ENCODE peak calls at places on chromosome 3, in four cellular contexts. I is brain microvascular endothelial cell, J is LNCaP clone FGC, A is AG04450. Y is an unnamed sample.

GRCh38 chr3:71599416-71599815 is 15.9 kb upstream of the FOXP1 start:
- DNase-seq in I (no peak), J (no peak), A (no peak), Y (peak)

GRCh38 chr3:52722491-52722890 is 16.6 kb downstream of the SPCS1 start:
- DNase-seq in I (no peak), J (no peak), A (no peak), Y (no peak)

GRCh38 chr3:31945738-31946052 is 35.4 kb downstream of the OSBPL10 start:
- DNase-seq in I (no peak), J (no peak), A (no peak), Y (no peak)

GRCh38 chr3:180433172-180433571 is 168.8 kb upstream of the TTC14 start:
- DNase-seq in I (peak), J (no peak), A (peak), Y (peak)

GRCh38 chr3:111547645-111548044 is 5.6 kb downstream of the CD96 start:
- DNase-seq in I (no peak), J (no peak), A (no peak), Y (no peak)

GRCh38 chr3:193971268-193971751 is 164.6 kb upstream of the HES1 start:
- DNase-seq in I (peak), J (no peak), A (no peak), Y (peak)

GRCh38 chr3:154540950-154541604 is 111.1 kb upstream of the GPR149 start:
- DNase-seq in I (no peak), J (no peak), A (no peak), Y (no peak)

GRCh38 chr3:100536093-100536492 is 43.7 kb downstream of the TMEM45A start:
- DNase-seq in I (no peak), J (no peak), A (no peak), Y (no peak)

GRCh38 chr3:135927170-135927569 is 38.4 kb upstream of the PPP2R3A start:
- DNase-seq in I (no peak), J (no peak), A (no peak), Y (no peak)

GRCh38 chr3:45333549-45333948 is 54.8 kb upstream of the LARS2 start:
- DNase-seq in I (peak), J (no peak), A (no peak), Y (peak)

GRCh38 chr3:36366308-36366707 is 14.0 kb upstream of the STAC start:
- DNase-seq in I (no peak), J (no peak), A (no peak), Y (no peak)

GRCh38 chr3:101170047-101170771 is 150.2 kb downstream of the IMPG2 start:
- DNase-seq in I (peak), J (no peak), A (no peak), Y (peak)

GRCh38 chr3:77524467-77524866 is 484.6 kb downstream of the ROBO2 start:
- DNase-seq in I (no peak), J (no peak), A (no peak), Y (no peak)

GRCh38 chr3:169811606-169812123 is 1.0 kb upstream of the LRRIQ4 start:
- DNase-seq in I (peak), J (no peak), A (peak), Y (peak)

GRCh38 chr3:177596822-177597271 is 399.6 kb upstream of the TBL1XR1 start:
- DNase-seq in I (no peak), J (peak), A (no peak), Y (peak)

GRCh38 chr3:69791111-69791510 is 51.8 kb downstream of the MITF start:
- DNase-seq in I (peak), J (no peak), A (no peak), Y (peak)

GRCh38 chr3:30368978-30369377 is 237.4 kb upstream of the TGFBR2 start:
- DNase-seq in I (no peak), J (no peak), A (no peak), Y (peak)

GRCh38 chr3:190169877-190170276 is 49.2 kb upstream of the P3H2 start:
- DNase-seq in I (no peak), J (no peak), A (no peak), Y (no peak)

GRCh38 chr3:107855710-107856109 is 235.1 kb downstream of the CD47 start:
- DNase-seq in I (peak), J (peak), A (no peak), Y (peak)

GRCh38 chr3:168048414-168049330 is 47.1 kb downstream of the GOLIM4 start:
- DNase-seq in I (no peak), J (no peak), A (no peak), Y (no peak)

GRCh38 chr3:127867412-127867811 is 45.1 kb upstream of the MGLL start:
- DNase-seq in I (no peak), J (no peak), A (no peak), Y (no peak)

GRCh38 chr3:9226326-9226725 is 23.1 kb downstream of the SRGAP3 start:
- DNase-seq in I (peak), J (peak), A (no peak), Y (peak)

GRCh38 chr3:144127700-144128099 is 156.1 kb downstream of the DIPK2A start:
- DNase-seq in I (no peak), J (peak), A (no peak), Y (no peak)

GRCh38 chr3:187040637-187041361 is 98.5 kb downstream of the RPL39L start:
- DNase-seq in I (peak), J (no peak), A (no peak), Y (peak)

GRCh38 chr3:171261487-171261886 is 198.7 kb downstream of the TNIK start:
- DNase-seq in I (no peak), J (no peak), A (no peak), Y (no peak)

GRCh38 chr3:49013738-49014660 is 4.4 kb downstream of the DALRD3 start:
- DNase-seq in I (no peak), J (no peak), A (no peak), Y (peak)

GRCh38 chr3:32457971-32458471 is 44.6 kb downstream of the CMTM6 start:
- DNase-seq in I (no peak), J (no peak), A (no peak), Y (no peak)

GRCh38 chr3:4766263-4766662 is 213.0 kb upstream of the BHLHE40 start:
- DNase-seq in I (no peak), J (no peak), A (no peak), Y (no peak)

GRCh38 chr3:148600440-148600839 is 97.3 kb upstream of the AGTR1 start:
- DNase-seq in I (no peak), J (no peak), A (no peak), Y (no peak)

GRCh38 chr3:171347017-171347979 is 112.9 kb downstream of the TNIK start:
- DNase-seq in I (peak), J (no peak), A (no peak), Y (peak)

GRCh38 chr3:49422379-49423248 is at the start of gene AMT:
- DNase-seq in I (no peak), J (no peak), A (no peak), Y (no peak)

GRCh38 chr3:40240921-40241320 is 68.6 kb upstream of the EIF1B start:
- DNase-seq in I (no peak), J (no peak), A (no peak), Y (no peak)

GRCh38 chr3:162489853-162490252 is 993.2 kb downstream of the OTOL1 start:
- DNase-seq in I (no peak), J (peak), A (no peak), Y (no peak)

GRCh38 chr3:7271631-7272030 is 410.7 kb downstream of the GRM7 start:
- DNase-seq in I (no peak), J (no peak), A (no peak), Y (no peak)

GRCh38 chr3:129597087-129597791 is 9.2 kb downstream of the PLXND1 start:
- DNase-seq in I (peak), J (no peak), A (no peak), Y (peak)

GRCh38 chr3:41997702-41998551 is 36.0 kb upstream of the ULK4 start:
- DNase-seq in I (no peak), J (no peak), A (no peak), Y (peak)

GRCh38 chr3:23944861-23945652 is at the start of gene NR1D2:
- DNase-seq in I (peak), J (no peak), A (peak), Y (peak)
- TF ChIP-seq CTCF in I (no peak), J (peak), A (no peak), Y (no peak)

DNA sequence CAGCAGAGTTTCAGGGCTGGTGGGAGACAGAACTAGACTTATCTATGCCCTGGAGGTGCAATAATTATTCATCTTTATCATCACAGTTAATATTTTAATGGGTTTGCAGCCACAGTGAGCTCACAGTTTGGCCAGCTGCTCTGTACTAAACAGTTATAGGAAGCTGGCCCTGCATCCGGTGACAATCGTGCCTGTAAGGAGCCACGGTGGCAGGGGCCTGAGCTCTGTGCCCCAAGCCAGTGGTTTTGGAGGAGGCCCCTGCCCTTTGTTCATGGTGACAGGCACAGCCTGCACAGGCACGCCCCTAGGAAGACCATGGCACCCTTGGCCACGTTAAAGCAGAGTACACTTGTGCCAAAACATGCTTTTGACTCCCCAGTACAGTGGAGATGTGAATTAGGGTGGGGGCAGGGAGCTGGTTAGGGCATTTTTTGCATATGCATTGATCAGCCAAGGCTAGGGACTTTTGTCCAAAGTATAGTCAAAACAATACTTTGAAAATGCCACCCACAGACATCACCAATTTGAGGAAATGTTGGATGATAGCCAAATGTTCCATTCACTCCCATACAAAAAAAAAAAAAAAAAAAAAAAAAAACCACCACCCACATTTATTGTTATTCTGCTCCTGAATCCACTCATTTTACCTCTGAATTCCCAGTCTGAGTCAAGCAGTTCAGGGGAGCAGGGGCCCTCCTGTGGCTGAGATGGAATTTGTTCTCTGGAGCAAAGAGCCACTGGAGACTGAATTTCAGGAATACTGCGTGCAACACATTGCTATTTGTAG is 3.4 kb upstream of the RFTN1 start:
- DNase-seq in I (no peak), J (no peak), A (peak), Y (peak)
- TF ChIP-seq CTCF in I (peak), J (peak), A (peak), Y (peak)

GRCh38 chr3:64533565-64534317 is 154.1 kb downstream of the ADAMTS9 start:
- DNase-seq in I (peak), J (peak), A (peak), Y (peak)

GRCh38 chr3:64530434-64531049 is 157.3 kb downstream of the ADAMTS9 start:
- DNase-seq in I (peak), J (no peak), A (no peak), Y (peak)
- TF ChIP-seq CTCF in I (peak), J (peak), A (peak), Y (peak)

GRCh38 chr3:156729460-156730179 is 55.2 kb downstream of the TIPARP start:
- DNase-seq in I (no peak), J (no peak), A (no peak), Y (no peak)

GRCh38 chr3:156728267-156728985 is 54.0 kb downstream of the TIPARP start:
- DNase-seq in I (no peak), J (no peak), A (no peak), Y (no peak)

GRCh38 chr3:156727519-156728205 is 53.3 kb downstream of the TIPARP start:
- DNase-seq in I (no peak), J (no peak), A (no peak), Y (peak)

GRCh38 chr3:156735471-156735870 is 61.1 kb downstream of the TIPARP start:
- DNase-seq in I (no peak), J (no peak), A (no peak), Y (no peak)

DNA sequence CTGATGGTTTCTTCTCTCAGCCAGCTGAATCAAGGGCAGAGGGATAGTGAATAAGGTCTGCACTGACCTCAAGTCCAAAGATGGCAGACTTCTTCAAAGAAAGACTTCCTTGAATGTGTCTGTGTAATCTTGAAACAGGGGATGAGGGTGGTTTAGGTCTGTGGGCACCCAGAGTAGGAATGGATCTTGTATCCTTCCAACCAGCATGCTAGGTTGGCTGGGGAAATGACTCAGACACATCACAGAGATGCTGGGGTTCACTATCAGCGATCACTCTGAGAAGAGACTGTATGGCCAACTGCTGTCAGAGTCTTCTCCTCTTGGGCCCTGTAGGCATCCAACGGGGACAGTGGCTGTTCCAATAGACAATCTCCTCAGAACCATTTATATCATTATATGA is 58.3 kb downstream of the TIPARP start:
- DNase-seq in I (no peak), J (no peak), A (no peak), Y (no peak)
- TF ChIP-seq CTCF in I (no peak), J (no peak), A (no peak), Y (no peak)

GRCh38 chr3:149942409-149942808 is 28.3 kb downstream of the PFN2 start:
- DNase-seq in I (no peak), J (no peak), A (no peak), Y (no peak)
- TF ChIP-seq CTCF in I (no peak), J (no peak), A (no peak), Y (no peak)

GRCh38 chr3:38627956-38628355 is 21.5 kb downstream of the SCN5A start:
- DNase-seq in I (peak), J (no peak), A (no peak), Y (peak)
- TF ChIP-seq CTCF in I (peak), J (peak), A (peak), Y (peak)

DNA sequence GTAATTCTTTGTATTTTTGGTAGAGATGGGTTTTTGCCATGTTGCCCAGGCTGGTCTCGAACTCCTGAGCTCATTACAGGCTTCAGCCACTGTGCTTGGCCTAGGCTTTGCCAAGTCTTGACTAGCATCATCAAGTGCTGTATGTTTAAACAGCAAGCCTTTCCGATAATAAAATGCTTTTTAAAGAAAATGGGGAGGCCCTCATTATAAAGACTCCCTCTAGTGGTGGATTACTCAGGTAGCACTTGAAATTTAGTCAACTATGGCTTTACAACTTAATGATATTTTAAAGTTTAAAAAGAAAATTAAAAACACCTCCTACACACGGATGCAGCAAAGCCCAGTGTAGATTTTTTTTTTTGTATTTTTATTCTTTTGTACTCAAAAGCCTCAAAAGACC is 213.6 kb downstream of the GAP43 start:
- DNase-seq in I (no peak), J (peak), A (no peak), Y (peak)
- TF ChIP-seq CTCF in I (peak), J (peak), A (peak), Y (peak)

DNA sequence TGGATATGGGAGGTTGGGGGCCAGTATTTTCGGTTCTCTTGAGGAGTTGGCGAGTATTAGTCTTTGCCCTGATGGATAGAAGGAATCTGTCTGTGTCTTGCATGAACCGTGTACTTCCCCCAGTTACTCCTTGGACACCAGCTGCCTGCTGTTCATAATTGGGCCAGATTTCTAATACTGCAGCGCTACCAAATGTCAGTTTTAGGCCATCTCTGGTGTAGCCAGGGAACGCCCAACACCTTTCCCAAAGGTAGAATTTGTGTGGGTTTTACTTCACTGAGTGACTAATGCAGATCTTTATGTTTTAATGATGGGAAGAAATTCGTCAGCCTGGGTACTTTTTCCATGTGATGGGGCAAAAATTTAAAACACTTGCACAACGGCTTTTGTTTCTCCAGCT is 18.4 kb downstream of the FLNB start:
- DNase-seq in I (no peak), J (no peak), A (no peak), Y (no peak)
- TF ChIP-seq CTCF in I (no peak), J (peak), A (no peak), Y (no peak)

Y was measured in cardiac fibroblast.